ENCODE peak calls at places on chromosomes 7 and 10, in ten cellular contexts. U, O, M, T, P, A, X, C, G and Z are unnamed samples.

GRCh38 chr10:47231414-47231813 is 68.6 kb upstream of the GDF10 start:
- DNase-seq in U (no peak), O (no peak), M (no peak), T (no peak), P (no peak), A (no peak), X (no peak), C (no peak), G (no peak), Z (no peak)

GRCh38 chr10:87618470-87619423 is 40.9 kb upstream of the PAPSS2 start:
- DNase-seq in U (no peak), O (peak), M (no peak), T (peak), P (peak), A (no peak), X (no peak), C (no peak), G (no peak), Z (no peak)

GRCh38 chr10:110530131-110530831 is 32.6 kb downstream of the DUSP5 start:
- DNase-seq in U (no peak), O (peak), M (peak), T (peak), P (peak), A (peak), X (no peak), C (peak), G (peak), Z (no peak)

GRCh38 chr10:130300608-130301025 is 164.4 kb downstream of the GLRX3 start:
- DNase-seq in U (peak), O (no peak), M (peak), T (peak), P (no peak), A (no peak), X (no peak), C (no peak), G (no peak), Z (no peak)

GRCh38 chr10:18113881-18114280 is 26.3 kb upstream of the CACNB2 start:
- DNase-seq in U (no peak), O (no peak), M (no peak), T (no peak), P (no peak), A (no peak), X (no peak), C (no peak), G (no peak), Z (no peak)

GRCh38 chr7:84085147-84085546 is 109.4 kb downstream of the SEMA3A start:
- DNase-seq in U (no peak), O (peak), M (peak), T (peak), P (no peak), A (no peak), X (peak), C (no peak), G (peak), Z (no peak)

GRCh38 chr10:34045571-34046190 is 711.2 kb upstream of the NRP1 start:
- DNase-seq in U (no peak), O (peak), M (no peak), T (peak), P (no peak), A (no peak), X (no peak), C (no peak), G (peak), Z (no peak)

GRCh38 chr10:122140941-122141623 is 130.0 kb upstream of the BTBD16 start:
- DNase-seq in U (no peak), O (peak), M (no peak), T (peak), P (peak), A (peak), X (peak), C (no peak), G (peak), Z (peak)

GRCh38 chr10:18723801-18724200 is 64.6 kb downstream of the ARL5B start:
- DNase-seq in U (no peak), O (peak), M (no peak), T (no peak), P (no peak), A (no peak), X (no peak), C (no peak), G (no peak), Z (no peak)

GRCh38 chr7:68509603-68510002 is 1088.7 kb upstream of the AUTS2 start:
- DNase-seq in U (no peak), O (no peak), M (no peak), T (no peak), P (no peak), A (no peak), X (no peak), C (no peak), G (no peak), Z (no peak)

GRCh38 chr10:13592306-13592705 is 5.5 kb downstream of the PRPF18 start:
- DNase-seq in U (no peak), O (no peak), M (no peak), T (no peak), P (no peak), A (no peak), X (no peak), C (no peak), G (no peak), Z (no peak)

GRCh38 chr10:23472181-23472580 is 33.3 kb downstream of the OTUD1 start:
- DNase-seq in U (no peak), O (no peak), M (no peak), T (no peak), P (no peak), A (no peak), X (no peak), C (no peak), G (no peak), Z (no peak)

GRCh38 chr10:88114368-88114767 is 250.9 kb downstream of the PTEN start:
- DNase-seq in U (no peak), O (no peak), M (peak), T (peak), P (peak), A (no peak), X (no peak), C (no peak), G (no peak), Z (no peak)

GRCh38 chr10:95260397-95260881 is 30.4 kb downstream of the PDLIM1 start:
- DNase-seq in U (no peak), O (peak), M (peak), T (peak), P (peak), A (no peak), X (no peak), C (no peak), G (peak), Z (no peak)

GRCh38 chr7:7178906-7179305 is 3.4 kb upstream of the C1GALT1 start:
- DNase-seq in U (no peak), O (peak), M (no peak), T (no peak), P (no peak), A (no peak), X (no peak), C (no peak), G (no peak), Z (no peak)

GRCh38 chr7:100951172-100951571 is 1.8 kb downstream of the MUC3A start:
- DNase-seq in U (no peak), O (no peak), M (no peak), T (no peak), P (no peak), A (no peak), X (no peak), C (no peak), G (no peak), Z (no peak)

GRCh38 chr10:73998623-73999622 is 1.0 kb downstream of the VCL start:
- DNase-seq in U (no peak), O (peak), M (peak), T (peak), P (peak), A (peak), X (peak), C (peak), G (peak), Z (no peak)

GRCh38 chr7:106056513-106057203 is 55.5 kb downstream of the SYPL1 start:
- DNase-seq in U (peak), O (peak), M (peak), T (peak), P (peak), A (peak), X (peak), C (peak), G (peak), Z (peak)

GRCh38 chr7:159000070-159000469 is 143.7 kb downstream of the DYNC2I1 start:
- DNase-seq in U (no peak), O (no peak), M (no peak), T (no peak), P (no peak), A (no peak), X (no peak), C (no peak), G (no peak), Z (no peak)

GRCh38 chr7:81170291-81170690 is 251.4 kb upstream of the SEMA3C start:
- DNase-seq in U (no peak), O (no peak), M (no peak), T (no peak), P (no peak), A (no peak), X (no peak), C (no peak), G (no peak), Z (no peak)

GRCh38 chr7:506391-506831 is 13.2 kb downstream of the PDGFA start:
- DNase-seq in U (no peak), O (no peak), M (no peak), T (no peak), P (no peak), A (no peak), X (no peak), C (no peak), G (no peak), Z (no peak)

GRCh38 chr10:127848226-127848625 is 44.5 kb downstream of the CLRN3 start:
- DNase-seq in U (no peak), O (no peak), M (no peak), T (no peak), P (no peak), A (no peak), X (no peak), C (no peak), G (no peak), Z (no peak)

GRCh38 chr7:20395094-20395493 is 64.4 kb downstream of the ITGB8 start:
- DNase-seq in U (no peak), O (peak), M (peak), T (peak), P (no peak), A (no peak), X (no peak), C (no peak), G (no peak), Z (no peak)

GRCh38 chr7:138752568-138753518 is 45.0 kb upstream of the TMEM213 start:
- DNase-seq in U (peak), O (peak), M (no peak), T (no peak), P (no peak), A (peak), X (no peak), C (no peak), G (no peak), Z (no peak)

GRCh38 chr7:152909683-152910544 is 150.4 kb downstream of the ACTR3B start:
- DNase-seq in U (no peak), O (no peak), M (no peak), T (no peak), P (no peak), A (no peak), X (no peak), C (no peak), G (no peak), Z (no peak)

GRCh38 chr7:130156140-130156539 is 49.1 kb downstream of the TMEM209 start:
- DNase-seq in U (no peak), O (no peak), M (no peak), T (no peak), P (no peak), A (no peak), X (no peak), C (no peak), G (no peak), Z (no peak)

GRCh38 chr7:130154131-130154500 is 51.1 kb downstream of the TMEM209 start:
- DNase-seq in U (no peak), O (peak), M (no peak), T (no peak), P (no peak), A (no peak), X (no peak), C (no peak), G (no peak), Z (no peak)

GRCh38 chr7:130153251-130153908 is 51.8 kb downstream of the TMEM209 start:
- DNase-seq in U (no peak), O (no peak), M (no peak), T (no peak), P (no peak), A (no peak), X (no peak), C (no peak), G (no peak), Z (no peak)

GRCh38 chr7:130152270-130153141 is 52.7 kb downstream of the TMEM209 start:
- DNase-seq in U (no peak), O (no peak), M (no peak), T (peak), P (no peak), A (no peak), X (no peak), C (no peak), G (peak), Z (no peak)

DNA sequence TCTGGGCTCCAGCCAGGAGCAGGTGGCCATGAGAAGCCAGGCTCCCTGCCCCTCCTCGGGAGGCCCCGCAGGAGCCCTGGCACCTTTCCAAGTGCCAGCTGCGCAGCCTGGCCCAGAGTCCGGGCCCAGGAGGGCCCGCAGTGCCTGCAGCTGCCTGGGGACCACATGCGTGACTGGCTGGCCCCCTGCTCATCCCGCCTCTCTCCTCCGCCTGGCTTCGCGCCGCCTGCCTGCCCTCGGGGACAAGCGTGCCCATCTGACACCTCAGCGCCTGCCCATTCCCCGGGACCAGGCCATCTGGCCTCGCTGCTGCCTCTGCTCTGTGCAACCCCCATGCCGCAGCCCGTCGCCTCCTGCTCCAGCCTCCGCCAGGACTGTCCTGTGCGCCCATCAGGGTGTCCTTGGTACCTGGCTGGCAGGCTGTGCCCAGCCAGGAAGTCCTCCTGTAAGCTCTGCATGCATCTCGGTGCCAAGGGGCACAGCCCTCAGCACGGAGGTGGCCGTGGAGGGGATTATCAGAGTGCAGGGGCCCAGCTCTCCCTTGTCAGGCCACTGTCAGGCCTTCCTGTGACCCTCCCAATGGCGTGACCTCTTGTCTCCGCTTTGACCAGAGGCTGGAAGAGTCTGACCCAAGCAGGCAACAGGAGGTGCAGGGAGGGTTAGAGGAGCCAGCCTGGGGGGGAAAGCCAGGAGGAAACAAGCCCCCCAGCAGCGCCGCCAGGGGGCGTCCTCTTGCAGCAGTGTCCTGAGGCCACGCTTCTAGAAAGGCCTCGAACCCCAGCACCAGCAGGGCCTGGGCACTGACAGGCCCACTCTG is 50.5 kb downstream of the TMEM209 start:
- DNase-seq in U (no peak), O (peak), M (peak), T (no peak), P (no peak), A (no peak), X (no peak), C (no peak), G (no peak), Z (no peak)
- TF ChIP-seq CTCF in U (no peak), O (peak), M (peak), T (no peak), P (no peak), A (no peak), X (peak), C (peak), G (peak), Z (no peak)

GRCh38 chr7:34596887-34597286 is 61.1 kb upstream of the NPSR1 start:
- DNase-seq in U (no peak), O (peak), M (peak), T (peak), P (no peak), A (no peak), X (no peak), C (no peak), G (no peak), Z (no peak)
- TF ChIP-seq CTCF in U (no peak), O (peak), M (peak), T (peak), P (peak), A (no peak), X (no peak), C (peak), G (peak), Z (no peak)

GRCh38 chr7:128361463-128362441 is at the start of gene PRRT4:
- DNase-seq in U (peak), O (peak), M (peak), T (no peak), P (peak), A (no peak), X (no peak), C (peak), G (no peak), Z (no peak)
- TF ChIP-seq CTCF in U (no peak), O (no peak), M (peak), T (peak), P (peak), A (no peak), X (peak), C (no peak), G (no peak), Z (no peak)

GRCh38 chr7:149766215-149766614 is 7.2 kb downstream of the ZNF467 start:
- DNase-seq in U (no peak), O (no peak), M (no peak), T (no peak), P (no peak), A (no peak), X (no peak), C (no peak), G (no peak), Z (no peak)

GRCh38 chr7:149763563-149764240 is 9.7 kb downstream of the ZNF467 start:
- DNase-seq in U (no peak), O (no peak), M (no peak), T (no peak), P (no peak), A (no peak), X (no peak), C (no peak), G (no peak), Z (no peak)

GRCh38 chr7:149765399-149766121 is 7.8 kb downstream of the ZNF467 start:
- DNase-seq in U (no peak), O (no peak), M (no peak), T (no peak), P (no peak), A (no peak), X (no peak), C (peak), G (no peak), Z (no peak)

GRCh38 chr7:149762610-149763009 is 10.8 kb downstream of the ZNF467 start:
- DNase-seq in U (no peak), O (no peak), M (no peak), T (no peak), P (no peak), A (no peak), X (no peak), C (no peak), G (no peak), Z (no peak)

DNA sequence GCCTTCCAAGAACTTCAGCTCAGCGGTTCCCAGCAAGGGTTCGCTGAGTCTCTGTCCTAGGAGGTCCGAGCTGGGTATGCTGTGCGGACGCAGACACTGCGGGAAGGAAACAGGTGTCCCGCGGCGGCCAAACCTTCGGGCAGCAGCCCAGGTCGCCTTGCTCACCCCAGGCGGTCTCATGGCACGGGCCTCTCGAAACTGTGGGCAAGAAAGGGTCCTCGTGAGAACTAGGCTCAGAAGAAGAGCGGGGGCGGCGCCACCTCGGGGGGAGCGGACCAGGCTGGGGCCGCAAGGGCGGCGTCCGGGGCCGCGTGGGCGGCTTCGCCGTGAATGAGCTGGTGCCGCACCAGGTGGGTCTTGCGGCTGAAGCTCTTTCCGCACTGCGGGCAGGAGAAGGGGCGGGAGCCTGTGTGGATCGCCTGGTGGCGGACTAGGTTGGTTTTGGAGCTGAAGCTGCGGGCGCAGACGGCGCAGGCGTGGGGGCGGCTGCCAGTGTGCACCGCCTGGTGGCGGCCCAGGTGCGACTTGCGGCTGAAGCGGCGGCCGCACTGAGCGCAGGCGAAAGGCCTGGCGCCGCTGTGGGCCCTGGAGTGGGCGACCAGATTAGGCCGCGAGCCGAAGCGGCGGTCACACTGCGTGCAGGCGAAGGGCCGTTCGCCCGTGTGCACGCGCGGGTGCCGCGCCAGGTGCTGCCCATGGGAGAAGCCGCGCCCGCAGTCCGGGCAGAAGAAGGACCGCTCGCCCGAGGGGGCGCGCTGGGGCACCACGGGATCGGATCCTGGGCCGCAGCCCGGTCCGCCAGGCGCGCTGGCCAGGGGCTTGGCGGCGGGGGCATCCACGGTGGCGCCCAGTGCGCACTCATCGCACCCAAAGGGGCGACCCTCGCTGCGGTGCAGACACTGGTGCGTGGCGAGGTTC is 8.6 kb downstream of the ZNF467 start:
- DNase-seq in U (no peak), O (no peak), M (no peak), T (no peak), P (peak), A (no peak), X (no peak), C (peak), G (no peak), Z (no peak)
- TF ChIP-seq CTCF in U (no peak), O (no peak), M (no peak), T (no peak), P (peak), A (no peak), X (no peak), C (peak), G (no peak), Z (no peak)

DNA sequence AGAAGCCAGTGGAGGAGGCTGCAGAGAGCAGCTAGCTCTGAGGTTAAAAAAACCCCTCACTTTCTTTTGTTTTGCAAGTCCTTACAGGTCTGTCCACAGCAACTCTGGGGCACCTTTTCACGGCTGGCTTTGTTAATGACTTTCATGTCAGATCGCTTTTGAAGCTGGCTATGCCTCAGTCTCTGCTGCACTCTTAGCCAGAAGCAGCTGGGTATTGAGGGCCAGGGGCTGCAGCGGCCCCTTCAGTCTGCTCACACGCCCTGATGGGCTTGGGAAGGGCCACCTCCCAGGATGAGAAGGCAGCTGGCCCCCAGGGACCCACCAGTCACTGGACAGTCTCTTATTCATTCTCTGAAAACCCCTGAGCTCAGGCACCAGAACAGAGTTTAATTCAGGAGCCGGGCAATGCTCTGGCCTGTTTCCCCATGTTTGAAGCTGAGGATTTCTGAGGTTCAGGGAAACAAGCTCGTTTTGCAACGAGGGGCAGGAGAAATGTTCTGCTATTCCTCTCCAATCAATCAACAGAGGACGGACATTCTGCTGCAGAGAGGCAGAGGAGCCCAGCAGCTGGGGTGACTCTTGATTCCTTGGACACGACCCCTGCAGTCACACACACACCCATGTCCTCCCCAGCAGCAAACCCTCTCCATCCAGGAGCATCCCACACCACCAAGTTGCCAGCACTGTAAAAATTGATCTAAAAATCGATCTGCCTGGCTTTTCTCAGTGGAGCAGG is 31.0 kb downstream of the TRIM8 start:
- DNase-seq in U (no peak), O (no peak), M (no peak), T (no peak), P (no peak), A (no peak), X (no peak), C (peak), G (no peak), Z (no peak)
- TF ChIP-seq CTCF in U (no peak), O (no peak), M (no peak), T (no peak), P (no peak), A (no peak), X (no peak), C (no peak), G (no peak), Z (no peak)